ENCODE peak calls at places on chromosomes 13 and 19, in eight cellular contexts. M, U, R, S, J, V, O and N are unnamed samples.

GRCh38 chr13:30147380-30147779 is 160.0 kb downstream of the KATNAL1 start:
- DNase-seq in M (no peak), R (no peak), O (no peak), S (no peak), V (no peak), U (no peak), J (no peak), N (no peak)

GRCh38 chr19:791605-792360 is 5.5 kb upstream of the PTBP1 start:
- DNase-seq in M (no peak), S (no peak), O (no peak), V (no peak), J (no peak), U (no peak), R (no peak), N (no peak)

GRCh38 chr19:46748325-46749109 is 2.3 kb upstream of the STRN4 start:
- DNase-seq in J (peak; percentile 56), M (no peak), U (no peak), S (peak; percentile 72), R (no peak), V (peak; percentile 71), O (peak; percentile 78), N (peak; percentile 80)

GRCh38 chr13:98565726-98566577 is 11.0 kb downstream of the STK24 start:
- DNase-seq in S (no peak), R (no peak), V (no peak), U (peak; percentile 77), J (no peak), O (no peak), M (peak; percentile 76), N (peak; percentile 88)

GRCh38 chr19:29667941-29668340 is 2.7 kb downstream of the PLEKHF1 start:
- DNase-seq in R (no peak), J (no peak), O (no peak), V (no peak), U (peak; percentile 82), S (no peak), M (peak; percentile 61), N (no peak)

GRCh38 chr13:20414475-20415287 is 111.0 kb downstream of the CRYL1 start:
- DNase-seq in V (no peak), R (no peak), U (no peak), S (peak; percentile 23), J (no peak), M (no peak), O (no peak), N (no peak)

GRCh38 chr13:102726430-102726829 is 31.6 kb upstream of the METTL21C start:
- DNase-seq in V (no peak), S (peak; percentile 51), M (no peak), J (no peak), U (no peak), O (no peak), R (no peak), N (no peak)

GRCh38 chr19:29622191-29623070 is 16.3 kb downstream of the POP4 start:
- DNase-seq in S (peak; percentile 33), U (no peak), J (no peak), O (peak; percentile 24), V (no peak), M (no peak), R (no peak), N (no peak)

GRCh38 chr13:21256351-21256761 is 79.9 kb downstream of the MRPL57 start:
- DNase-seq in M (no peak), S (no peak), R (no peak), U (no peak), J (no peak), V (no peak), O (no peak), N (no peak)

GRCh38 chr13:29991343-29991742 is 140.9 kb upstream of the UBL3 start:
- DNase-seq in V (peak; percentile 64), O (no peak), J (peak; percentile 95), R (peak; percentile 91), U (no peak), M (no peak), S (peak; percentile 88), N (no peak)

GRCh38 chr13:40379186-40379585 is 287.3 kb downstream of the FOXO1 start:
- DNase-seq in M (no peak), V (no peak), S (no peak), R (no peak), U (no peak), O (no peak), J (no peak), N (no peak)

GRCh38 chr13:108827637-108828036 is 198.2 kb downstream of the MYO16 start:
- DNase-seq in J (no peak), V (no peak), S (peak; percentile 4), U (no peak), O (no peak), M (no peak), R (no peak), N (no peak)

GRCh38 chr13:29799041-29799440 is 51.4 kb downstream of the UBL3 start:
- DNase-seq in V (no peak), O (no peak), S (no peak), R (no peak), J (no peak), M (no peak), U (no peak), N (no peak)

GRCh38 chr19:4367781-4368127 is 24.4 kb downstream of the MPND start:
- DNase-seq in O (no peak), R (no peak), M (peak; percentile 58), J (no peak), V (no peak), U (no peak), S (no peak), N (no peak)

GRCh38 chr19:2478756-2479555 is 3.0 kb downstream of the GADD45B start:
- DNase-seq in S (peak; percentile 88), M (peak; percentile 93), O (no peak), J (peak; percentile 76), R (no peak), U (peak; percentile 91), V (peak; percentile 87), N (peak; percentile 80)

GRCh38 chr19:343941-344624 is 513 bp downstream of the MIER2 start:
- DNase-seq in O (peak; percentile 53), V (peak; percentile 26), J (no peak), R (no peak), U (no peak), S (peak; percentile 14), M (no peak), N (no peak)

GRCh38 chr19:4584670-4585460 is 25.4 kb upstream of the SEMA6B start:
- DNase-seq in M (no peak), R (no peak), U (no peak), J (no peak), S (no peak), O (no peak), V (no peak), N (no peak)

GRCh38 chr19:33289261-33289660 is 13.1 kb downstream of the CEBPA start:
- DNase-seq in U (no peak), R (no peak), V (no peak), S (no peak), O (no peak), J (no peak), M (no peak), N (no peak)

GRCh38 chr19:33288666-33289065 is 13.7 kb downstream of the CEBPA start:
- DNase-seq in S (no peak), O (no peak), R (no peak), U (no peak), V (no peak), J (no peak), M (no peak), N (no peak)

GRCh38 chr19:33290956-33291622 is 11.2 kb downstream of the CEBPA start:
- DNase-seq in J (no peak), U (peak; percentile 80), O (no peak), M (no peak), S (peak; percentile 89), R (no peak), V (no peak), N (peak; percentile 86)

GRCh38 chr19:33291623-33292534 is 10.5 kb downstream of the CEBPA start:
- DNase-seq in R (no peak), J (no peak), S (no peak), U (peak; percentile 77), V (no peak), M (no peak), O (no peak), N (peak; percentile 76)

GRCh38 chr19:33290082-33290815 is 12.1 kb downstream of the CEBPA start:
- DNase-seq in J (no peak), S (peak; percentile 82), O (no peak), R (no peak), U (peak; percentile 76), M (no peak), V (no peak), N (peak; percentile 61)
- H3K4me3 ChIP-seq in J (no peak overlapping the region), S (no peak overlapping the region), O (no peak overlapping the region), R (no peak overlapping the region), U (no peak overlapping the region), M (no peak overlapping the region), V (no peak overlapping the region), N (no peak overlapping the region)

GRCh38 chr19:9608912-9609311 is 12.1 kb downstream of the ZNF561 start:
- DNase-seq in O (no peak), V (no peak), J (no peak), S (peak; percentile 24), R (no peak), M (no peak), U (no peak), N (no peak)
- TF ChIP-seq CTCF in O (no peak), V (no peak), J (no peak), S (no peak), R (no peak), M (no peak), U (no peak), N (no peak)

DNA sequence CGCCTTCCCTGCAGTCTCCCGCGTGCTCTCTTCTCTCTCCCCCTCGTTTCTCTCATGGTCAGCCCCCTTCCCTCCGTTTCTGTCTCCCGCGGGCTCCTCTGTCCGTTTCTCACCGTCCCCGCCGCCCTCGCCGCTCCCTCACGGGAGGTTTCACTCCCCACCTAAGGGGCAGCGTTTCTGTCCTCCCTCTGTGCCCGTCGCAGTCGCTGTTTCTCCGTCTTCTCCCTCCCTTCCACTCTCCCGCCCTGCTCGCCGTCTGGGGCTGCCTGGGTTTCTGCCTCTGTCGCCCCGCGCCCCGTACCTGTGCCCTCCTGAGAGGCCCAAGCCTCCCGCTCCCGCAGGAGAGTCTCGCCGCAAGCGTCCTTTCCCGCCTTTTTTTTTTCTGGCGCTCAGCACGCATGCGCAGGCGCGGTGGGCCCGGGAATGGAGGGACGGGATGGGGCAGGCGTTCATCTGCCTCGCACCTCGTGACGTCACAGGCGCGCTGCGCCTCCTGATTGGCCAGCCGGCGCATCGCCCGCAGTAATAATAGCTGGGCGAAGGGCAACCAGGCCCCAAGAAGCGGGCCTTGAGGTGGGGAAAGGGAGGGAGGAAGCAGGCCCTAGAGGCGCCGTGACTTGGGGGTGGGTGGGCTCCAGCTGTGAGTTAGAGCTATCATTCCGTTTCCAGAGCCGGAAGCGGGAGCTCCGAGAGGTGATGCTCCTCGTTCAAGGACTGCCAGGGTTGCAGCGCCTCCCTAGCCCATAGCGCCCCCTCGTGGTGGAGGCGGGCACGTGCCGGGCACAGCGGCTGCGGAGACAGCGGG is 15.4 kb downstream of the SSC5D start:
- DNase-seq in U (peak; percentile 92), S (peak; percentile 87), J (peak; percentile 90), O (peak; percentile 95), M (peak; percentile 94), V (peak; percentile 91), R (no peak), N (peak; percentile 86)
- H3K4me3 ChIP-seq in U (no peak overlapping the region), S (peak overlapping the region; percentile 44), J (peak overlapping the region; percentile 48), O (peak overlapping the region; percentile 24), M (peak overlapping the region; percentile 60), V (peak overlapping the region; percentile 29), R (peak overlapping the region; percentile 38), N (peak overlapping the region; percentile 31)

GRCh38 chr19:7500811-7501450 is 12.1 kb upstream of the PEX11G start:
- DNase-seq in M (no peak), O (peak; percentile 78), V (no peak), U (peak; percentile 86), S (peak; percentile 83), J (peak; percentile 46), R (no peak), N (peak; percentile 77)
- TF ChIP-seq CTCF in M (no peak), O (no peak), V (no peak), U (no peak), S (no peak), J (no peak), R (no peak), N (no peak)

GRCh38 chr19:50511069-50511822 is at the start of gene JOSD2:
- DNase-seq in S (peak; percentile 99), V (peak; percentile 100), J (peak; percentile 99), M (peak; percentile 99), O (peak; percentile 99), U (peak; percentile 99), R (peak; percentile 97), N (peak; percentile 97)
- H3K4me3 ChIP-seq in S (peak within 1 kb of the TSS; percentile 73), V (peak within 1 kb of the TSS; percentile 94), J (peak within 1 kb of the TSS; percentile 68), M (peak within 1 kb of the TSS; percentile 79), O (peak within 1 kb of the TSS; percentile 30), U (peak within 1 kb of the TSS; percentile 36), R (peak within 1 kb of the TSS; percentile 69), N (peak within 1 kb of the TSS; percentile 63)